ENCODE peak calls at places on chromosomes 4 and X, in five cellular contexts. R is endothelial cell of umbilical vein, G is stomach, H is A549, E is GM12865. Y is an unnamed sample.

GRCh38 chr4:154731756-154732155 is 12.0 kb upstream of the LRAT start:
- DNase-seq in R (no peak), H (no peak), G (no peak), E (no peak), Y (no peak)

GRCh38 chr4:5134620-5135019 is 83.3 kb downstream of the STK32B start:
- DNase-seq in E (no peak), R (no peak), H (no peak), G (no peak), Y (no peak)

GRCh38 chrX:154317391-154318000 is 21.9 kb downstream of the TKTL1 start:
- DNase-seq in R (peak), G (no peak), E (no peak), H (peak), Y (no peak)

GRCh38 chrX:42803320-42803719 is 25.4 kb upstream of the PPP1R2C start:
- DNase-seq in R (no peak), H (no peak), E (no peak), G (no peak), Y (no peak)

GRCh38 chr4:80492761-80493160 is 157.2 kb downstream of the CFAP299 start:
- DNase-seq in E (peak), H (no peak), G (peak), R (no peak), Y (no peak)

GRCh38 chrX:153995504-153995903 is 22.9 kb downstream of the TMEM187 start:
- DNase-seq in G (no peak), R (no peak), E (no peak), H (no peak), Y (no peak)

GRCh38 chr4:8319731-8320385 is 50.3 kb downstream of the HTRA3 start:
- DNase-seq in G (peak), H (no peak), E (no peak), R (no peak), Y (peak)

GRCh38 chrX:75086731-75087195 is 69.3 kb downstream of the ABCB7 start:
- DNase-seq in R (no peak), H (no peak), G (peak), E (no peak), Y (no peak)

GRCh38 chr4:125492957-125493356 is 178.2 kb downstream of the FAT4 start:
- DNase-seq in E (no peak), G (no peak), H (no peak), R (no peak), Y (no peak)

GRCh38 chr4:726235-726787 is 20.7 kb downstream of the PCGF3 start:
- DNase-seq in G (no peak), E (no peak), R (peak), H (no peak), Y (no peak)

GRCh38 chr4:48653217-48654014 is 126.7 kb downstream of the FRYL start:
- DNase-seq in E (no peak), R (no peak), G (no peak), H (no peak), Y (no peak)

GRCh38 chrX:29422034-29422433 is 793.3 kb upstream of the MAGEB2 start:
- DNase-seq in E (no peak), G (no peak), H (no peak), R (no peak), Y (no peak)

GRCh38 chr4:74768857-74769525 is 25.3 kb downstream of the BTC start:
- DNase-seq in H (peak), G (peak), E (peak), R (peak), Y (no peak)

GRCh38 chr4:20253799-20254409 is 2.2 kb downstream of the SLIT2 start:
- DNase-seq in G (no peak), H (no peak), E (no peak), R (peak), Y (peak)

GRCh38 chr4:2781911-2782310 is 11.0 kb upstream of the SH3BP2 start:
- DNase-seq in G (no peak), H (no peak), R (no peak), E (no peak), Y (no peak)

GRCh38 chrX:23784487-23785301 is 1.7 kb downstream of the SAT1 start:
- DNase-seq in R (peak), G (no peak), E (peak), H (peak), Y (peak)

GRCh38 chr4:80215449-80216052 is 18.2 kb downstream of the PRDM8 start:
- DNase-seq in E (peak), G (no peak), H (no peak), R (peak), Y (no peak)

GRCh38 chr4:89838005-89838404 is 1.0 kb upstream of the SNCA start:
- DNase-seq in E (no peak), R (peak), G (no peak), H (no peak), Y (no peak)

GRCh38 chrX:121191779-121192178 is 144.4 kb downstream of the GLUD2 start:
- DNase-seq in R (no peak), G (no peak), E (no peak), H (no peak), Y (no peak)

GRCh38 chr4:123244233-123244632 is 152.4 kb upstream of the SPRY1 start:
- DNase-seq in G (peak), H (peak), R (peak), E (peak), Y (peak)
- TF ChIP-seq CTCF in G (no peak), H (no peak), R (peak), E (no peak), Y (peak)

GRCh38 chrX:38627683-38628082 is 66.3 kb downstream of the TSPAN7 start:
- DNase-seq in R (peak), G (no peak), H (peak), E (peak), Y (no peak)
- TF ChIP-seq CTCF in R (peak), G (no peak), H (peak), E (peak), Y (peak)

GRCh38 chr4:52890401-52890791 is 28.3 kb downstream of the RASL11B start:
- DNase-seq in E (no peak), G (no peak), H (no peak), R (no peak), Y (no peak)
- TF ChIP-seq CTCF in E (no peak), G (no peak), H (no peak), R (no peak), Y (no peak)

DNA sequence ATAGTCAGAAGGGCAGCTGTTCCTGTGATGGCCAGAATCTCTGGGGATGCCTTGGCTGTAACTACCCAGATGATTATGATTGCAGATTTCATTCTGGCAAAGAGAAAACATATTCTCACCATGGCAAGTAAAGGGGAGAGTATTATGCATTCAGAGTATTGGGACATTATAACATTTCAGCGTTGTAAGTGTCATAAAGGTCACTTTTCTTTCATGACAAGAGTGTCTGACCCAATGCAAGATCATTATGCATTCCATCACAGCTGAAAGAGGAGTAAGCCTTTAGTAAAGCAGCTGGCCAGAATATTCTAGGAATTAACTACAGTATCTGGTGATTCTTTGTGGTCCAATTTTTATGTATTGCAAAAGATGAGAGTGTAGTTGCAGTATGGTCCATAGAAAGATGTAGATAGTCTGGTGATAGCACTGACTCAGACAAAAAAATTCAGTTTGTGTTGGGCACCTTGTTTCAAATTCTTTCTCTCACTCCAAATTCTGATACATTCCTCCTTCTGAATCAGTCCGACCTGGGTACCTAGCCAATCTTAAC is 2366.3 kb downstream of the PCDH7 start:
- DNase-seq in E (no peak), G (no peak), H (no peak), R (no peak), Y (no peak)
- TF ChIP-seq CTCF in E (no peak), G (no peak), H (no peak), R (no peak), Y (no peak)

GRCh38 chr4:44679060-44679459 is 840 bp downstream of the GUF1 start:
- DNase-seq in G (no peak), E (peak), R (no peak), H (no peak), Y (no peak)

GRCh38 chr4:44670466-44671199 is 7.6 kb upstream of the GUF1 start:
- DNase-seq in R (no peak), H (no peak), G (no peak), E (no peak), Y (no peak)

GRCh38 chr4:44671636-44672035 is 6.6 kb upstream of the GUF1 start:
- DNase-seq in H (no peak), R (no peak), G (no peak), E (no peak), Y (no peak)

GRCh38 chr4:44678094-44679023 is at the start of gene GUF1:
- DNase-seq in R (peak), E (peak), H (peak), G (peak), Y (peak)

DNA sequence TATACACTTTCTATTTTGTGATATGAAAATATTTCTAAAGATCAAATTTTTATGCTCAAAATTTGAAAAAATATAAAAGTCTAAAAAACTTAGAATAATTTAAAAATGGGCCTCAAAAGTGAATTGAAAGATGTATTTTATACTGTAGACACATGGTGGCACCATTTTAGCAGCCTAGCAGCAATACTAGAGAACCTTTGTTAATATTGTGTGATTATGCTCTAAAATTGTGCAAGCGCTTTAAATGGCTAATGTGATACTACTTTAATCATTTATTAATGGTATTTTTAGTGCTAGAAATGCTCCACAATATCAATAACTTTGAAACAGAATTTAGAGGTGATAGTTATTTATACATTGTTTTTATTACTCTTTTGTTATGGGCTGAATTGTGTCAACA is 3.7 kb upstream of the GUF1 start:
- DNase-seq in E (no peak), G (no peak), R (no peak), H (no peak), Y (no peak)
- TF ChIP-seq CTCF in E (no peak), G (no peak), R (no peak), H (no peak), Y (no peak)

DNA sequence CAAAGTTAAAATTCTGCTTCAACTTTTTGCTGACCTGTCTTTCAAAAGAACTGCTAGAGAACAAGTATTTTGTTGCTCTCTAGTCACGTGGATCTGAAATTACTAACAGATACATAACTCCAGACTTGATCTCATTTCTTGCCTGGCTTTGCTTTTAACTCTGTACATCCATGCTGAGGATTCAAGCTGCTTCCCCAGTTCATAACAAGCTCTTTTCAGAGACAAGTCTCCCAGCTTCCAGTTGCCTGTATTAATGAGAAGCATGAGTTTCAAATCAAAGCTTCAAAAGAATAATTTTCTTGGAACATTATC is 420.5 kb upstream of the INTU start:
- DNase-seq in H (no peak), E (no peak), R (no peak), G (no peak), Y (no peak)
- TF ChIP-seq CTCF in H (no peak), E (no peak), R (no peak), G (no peak), Y (no peak)

Y was measured in kidney.